ENCODE peak calls at places on chromosomes 12 and 14, in seven cellular contexts. One of them, this sample, is unnamed.

GRCh38 chr12:74021937-74022336 is 515.7 kb upstream of the ATXN7L3B start:
- DNase-seq in brain microvascular endothelial cell: peak
- DNase-seq in GM23338: peak
- DNase-seq in HTR-8/SVneo: peak
- DNase-seq in NCI-H774: no peak
- DNase-seq in body of pancreas: peak
- DNase-seq in T-helper 1 cell: no peak
- DNase-seq in this sample: no peak

GRCh38 chr12:76922821-76923315 is 44.0 kb upstream of the CSRP2 start:
- DNase-seq in T-helper 1 cell: no peak
- DNase-seq in brain microvascular endothelial cell: no peak
- DNase-seq in HTR-8/SVneo: no peak
- DNase-seq in GM23338: no peak
- DNase-seq in NCI-H774: no peak
- DNase-seq in body of pancreas: no peak
- DNase-seq in this sample: no peak

GRCh38 chr14:71324767-71325272 is 417.6 kb downstream of the PCNX1 start:
- DNase-seq in HTR-8/SVneo: peak
- DNase-seq in T-helper 1 cell: no peak
- DNase-seq in brain microvascular endothelial cell: peak
- DNase-seq in GM23338: peak
- DNase-seq in body of pancreas: no peak
- DNase-seq in NCI-H774: no peak
- DNase-seq in this sample: peak

GRCh38 chr14:93049867-93050331 is 65.8 kb downstream of the ITPK1 start:
- DNase-seq in T-helper 1 cell: no peak
- DNase-seq in body of pancreas: peak
- DNase-seq in brain microvascular endothelial cell: no peak
- DNase-seq in NCI-H774: no peak
- DNase-seq in HTR-8/SVneo: no peak
- DNase-seq in GM23338: no peak
- DNase-seq in this sample: no peak

GRCh38 chr14:21092147-21093011 is 6.1 kb downstream of the ZNF219 start:
- DNase-seq in brain microvascular endothelial cell: peak
- DNase-seq in body of pancreas: peak
- DNase-seq in T-helper 1 cell: peak
- DNase-seq in HTR-8/SVneo: peak
- DNase-seq in NCI-H774: no peak
- DNase-seq in GM23338: peak
- DNase-seq in this sample: peak

GRCh38 chr14:32078794-32079663 is 1.9 kb downstream of the ARHGAP5 start:
- DNase-seq in HTR-8/SVneo: no peak
- DNase-seq in T-helper 1 cell: no peak
- DNase-seq in NCI-H774: no peak
- DNase-seq in GM23338: no peak
- DNase-seq in body of pancreas: no peak
- DNase-seq in brain microvascular endothelial cell: peak
- DNase-seq in this sample: no peak

GRCh38 chr12:46977976-46978375 is 101.4 kb upstream of the PCED1B start:
- DNase-seq in body of pancreas: no peak
- DNase-seq in NCI-H774: no peak
- DNase-seq in brain microvascular endothelial cell: no peak
- DNase-seq in GM23338: no peak
- DNase-seq in HTR-8/SVneo: no peak
- DNase-seq in T-helper 1 cell: no peak
- DNase-seq in this sample: no peak

GRCh38 chr14:34649344-34649743 is 19.4 kb upstream of the SNX6 start:
- DNase-seq in brain microvascular endothelial cell: peak
- DNase-seq in GM23338: no peak
- DNase-seq in NCI-H774: no peak
- DNase-seq in body of pancreas: no peak
- DNase-seq in HTR-8/SVneo: peak
- DNase-seq in T-helper 1 cell: no peak
- DNase-seq in this sample: no peak

GRCh38 chr14:59481407-59482119 is 2.6 kb downstream of the L3HYPDH start:
- DNase-seq in T-helper 1 cell: no peak
- DNase-seq in GM23338: no peak
- DNase-seq in body of pancreas: no peak
- DNase-seq in NCI-H774: no peak
- DNase-seq in brain microvascular endothelial cell: no peak
- DNase-seq in HTR-8/SVneo: no peak
- DNase-seq in this sample: no peak

GRCh38 chr12:89069431-89069830 is 282.9 kb downstream of the DUSP6 start:
- DNase-seq in HTR-8/SVneo: no peak
- DNase-seq in GM23338: no peak
- DNase-seq in brain microvascular endothelial cell: peak
- DNase-seq in T-helper 1 cell: no peak
- DNase-seq in NCI-H774: no peak
- DNase-seq in body of pancreas: no peak
- DNase-seq in this sample: no peak

GRCh38 chr12:64219135-64219534 is 3.0 kb downstream of the KICS2 start:
- DNase-seq in body of pancreas: no peak
- DNase-seq in HTR-8/SVneo: no peak
- DNase-seq in T-helper 1 cell: no peak
- DNase-seq in brain microvascular endothelial cell: no peak
- DNase-seq in NCI-H774: no peak
- DNase-seq in GM23338: peak
- DNase-seq in this sample: no peak

GRCh38 chr14:103832046-103832445 is 15.3 kb downstream of the PPP1R13B start:
- DNase-seq in GM23338: no peak
- DNase-seq in HTR-8/SVneo: no peak
- DNase-seq in body of pancreas: no peak
- DNase-seq in brain microvascular endothelial cell: no peak
- DNase-seq in NCI-H774: no peak
- DNase-seq in T-helper 1 cell: no peak
- DNase-seq in this sample: no peak

GRCh38 chr14:99348816-99349609 is 77.0 kb upstream of the BCL11B start:
- DNase-seq in body of pancreas: peak
- DNase-seq in NCI-H774: no peak
- DNase-seq in brain microvascular endothelial cell: no peak
- DNase-seq in T-helper 1 cell: no peak
- DNase-seq in GM23338: no peak
- DNase-seq in HTR-8/SVneo: no peak
- DNase-seq in this sample: no peak

This sample was measured in naive thymus-derived CD4-positive, alpha-beta T cell.